ENCODE peak calls at places on chromosomes 1 and 21, in nine cellular contexts. L is H1, T is heart left ventricle, R is Peyer's patch, F is transverse colon, S is gastrocnemius medialis, X is body of pancreas, K is stomach, N is adrenal gland. C is an unnamed sample.

GRCh38 chr1:87644500-87645245 is 316.0 kb downstream of the LMO4 start:
- DNase-seq in L (no peak), T (no peak), R (no peak), F (no peak), S (no peak), X (no peak), K (no peak), N (no peak), C (no peak)

GRCh38 chr1:229272164-229273158 is 1.6 kb downstream of the RAB4A start:
- DNase-seq in L (no peak), T (no peak), R (no peak), F (no peak), S (no peak), X (no peak), K (no peak), N (no peak), C (no peak)

GRCh38 chr1:110440877-110441276 is 10.1 kb upstream of the PROK1 start:
- DNase-seq in L (no peak), T (peak; percentile 38), R (no peak), F (no peak), S (no peak), X (peak; percentile 30), K (no peak), N (peak; percentile 67), C (no peak)

GRCh38 chr1:201395936-201396335 is 3.2 kb downstream of the LAD1 start:
- DNase-seq in L (no peak), T (no peak), R (no peak), F (no peak), S (no peak), X (peak; percentile 39), K (no peak), N (no peak), C (no peak)

GRCh38 chr1:151843398-151843797 is 3.8 kb upstream of the C2CD4D start:
- DNase-seq in L (no peak), T (no peak), R (no peak), F (no peak), S (no peak), X (no peak), K (no peak), N (no peak), C (no peak)

GRCh38 chr1:241849345-241849695 is 1.3 kb downstream of the EXO1 start:
- DNase-seq in L (no peak), T (no peak), R (no peak), F (no peak), S (no peak), X (no peak), K (no peak), N (no peak), C (no peak)

GRCh38 chr1:183508694-183509093 is 36.4 kb downstream of the SMG7 start:
- DNase-seq in L (no peak), T (no peak), R (no peak), F (no peak), S (no peak), X (no peak), K (no peak), N (no peak), C (no peak)

GRCh38 chr1:155083865-155084721 is 5.5 kb downstream of the EFNA3 start:
- DNase-seq in L (no peak), T (no peak), R (peak; percentile 59), F (peak; percentile 72), S (no peak), X (peak; percentile 56), K (no peak), N (peak; percentile 62), C (peak; percentile 90)

GRCh38 chr21:15160136-15160535 is 95.3 kb upstream of the NRIP1 start:
- DNase-seq in L (no peak), T (no peak), R (no peak), F (no peak), S (no peak), X (peak; percentile 45), K (no peak), N (no peak), C (no peak)

GRCh38 chr1:100924212-100924611 is 28.3 kb downstream of the SLC30A7 start:
- DNase-seq in L (no peak), T (no peak), R (no peak), F (no peak), S (no peak), X (no peak), K (no peak), N (no peak), C (no peak)

GRCh38 chr1:181178241-181178640 is 89.7 kb downstream of the IER5 start:
- DNase-seq in L (no peak), T (no peak), R (no peak), F (no peak), S (no peak), X (no peak), K (no peak), N (no peak), C (no peak)

GRCh38 chr1:181179279-181179979 is 90.9 kb downstream of the IER5 start:
- DNase-seq in L (no peak), T (no peak), R (no peak), F (no peak), S (no peak), X (no peak), K (no peak), N (no peak), C (peak; percentile 31)

GRCh38 chr1:181181792-181182585 is 93.5 kb downstream of the IER5 start:
- DNase-seq in L (no peak), T (no peak), R (no peak), F (no peak), S (no peak), X (no peak), K (no peak), N (no peak), C (no peak)

GRCh38 chr1:181175955-181176354 is 87.5 kb downstream of the IER5 start:
- DNase-seq in L (peak; percentile 33), T (no peak), R (no peak), F (no peak), S (no peak), X (no peak), K (no peak), N (no peak), C (no peak)

DNA sequence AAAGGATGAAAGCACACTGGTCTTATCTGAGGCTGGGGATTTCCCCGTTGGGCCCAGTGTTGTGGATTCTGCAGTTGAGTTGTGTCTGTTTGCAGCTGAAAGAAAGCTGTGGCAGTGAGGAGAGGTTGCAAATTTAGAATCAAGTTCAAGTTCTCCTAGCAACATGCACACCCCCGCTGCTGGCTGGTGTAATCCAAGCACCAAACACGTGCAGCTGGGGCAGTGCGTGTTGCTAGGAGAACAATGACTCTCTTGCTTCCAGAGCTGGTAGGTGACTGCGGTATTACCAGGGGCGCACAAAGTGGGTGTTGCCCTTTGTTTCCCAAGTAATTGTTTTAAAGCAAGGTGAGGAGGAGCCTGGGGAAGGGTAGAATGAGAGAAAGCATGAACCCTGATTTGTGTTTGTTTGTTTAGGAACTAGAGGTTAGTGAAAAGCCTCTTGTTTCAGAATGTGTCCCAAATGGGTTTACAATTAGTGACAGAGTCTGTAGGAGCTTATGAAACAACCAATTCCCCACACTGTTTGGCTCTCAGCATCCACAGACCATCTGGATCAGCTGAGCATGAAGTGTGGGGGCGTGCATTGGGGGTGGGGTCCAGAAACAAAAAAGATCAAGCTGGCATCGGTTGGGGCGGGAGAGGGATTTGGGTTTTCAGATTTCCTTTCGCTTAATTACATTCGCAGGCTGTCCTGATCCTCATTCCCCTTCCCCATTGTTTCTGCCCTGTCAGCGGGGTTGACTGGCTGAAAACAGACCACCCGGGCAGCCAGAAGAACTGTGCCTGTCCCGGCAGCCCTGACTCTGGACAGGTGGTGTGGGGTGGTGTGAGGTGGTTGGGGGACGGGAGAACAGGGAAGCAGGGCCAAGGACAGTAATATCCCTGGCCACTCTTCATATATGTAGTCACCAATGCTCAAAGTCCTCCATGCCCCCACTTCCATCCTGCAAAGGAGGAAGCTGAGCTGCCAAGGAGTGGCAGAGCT is 91.8 kb downstream of the IER5 start:
- DNase-seq in L (peak; percentile 60), T (peak; percentile 87), R (no peak), F (no peak), S (peak; percentile 74), X (peak; percentile 53), K (no peak), N (peak; percentile 26), C (peak; percentile 72)
- TF ChIP-seq POLR2A in L (no peak), T (no peak), R (no peak), F (no peak), S (no peak), X (no peak), K (no peak), N (no peak), C (no peak)

GRCh38 chr1:19164274-19165015 is 45.6 kb downstream of the UBR4 start:
- DNase-seq in L (no peak), T (no peak), R (no peak), F (no peak), S (no peak), X (no peak), K (no peak), N (no peak), C (no peak)

GRCh38 chr1:19156676-19157075 is 53.4 kb downstream of the UBR4 start:
- DNase-seq in L (no peak), T (peak; percentile 56), R (no peak), F (peak; percentile 87), S (no peak), X (peak; percentile 17), K (peak; percentile 75), N (peak; percentile 46), C (no peak)

GRCh38 chr1:19157653-19158052 is 52.4 kb downstream of the UBR4 start:
- DNase-seq in L (no peak), T (no peak), R (no peak), F (no peak), S (no peak), X (no peak), K (no peak), N (no peak), C (no peak)

GRCh38 chr1:19163261-19163660 is 46.8 kb downstream of the UBR4 start:
- DNase-seq in L (no peak), T (no peak), R (no peak), F (no peak), S (no peak), X (no peak), K (no peak), N (peak; percentile 55), C (no peak)

GRCh38 chr1:19160831-19161230 is 49.2 kb downstream of the UBR4 start:
- DNase-seq in L (no peak), T (no peak), R (no peak), F (no peak), S (no peak), X (no peak), K (no peak), N (peak; percentile 20), C (no peak)
- H3K36me3 ChIP-seq in L (peaks cover 74% of the 10 kb centered on the region), T (peaks cover 100% of the 10 kb centered on the region), R (no peaks in the 10 kb centered on the region), F (no peaks in the 10 kb centered on the region), S (peaks cover 100% of the 10 kb centered on the region), X (peaks cover 31% of the 10 kb centered on the region), K (peaks cover 100% of the 10 kb centered on the region), N (peaks cover 100% of the 10 kb centered on the region), C (peaks cover 15% of the 10 kb centered on the region)

GRCh38 chr1:19372602-19373001 is 60.5 kb downstream of the SLC66A1 start:
- DNase-seq in L (no peak), T (no peak), R (no peak), F (no peak), S (no peak), X (no peak), K (no peak), N (no peak), C (no peak)
- H3K27ac ChIP-seq in L (no peak overlapping the region), T (no peak overlapping the region), R (no peak overlapping the region), F (no peak overlapping the region), S (no peak overlapping the region), X (no peak overlapping the region), K (peak overlapping the region; percentile 43), N (peak overlapping the region; percentile 77), C (peak overlapping the region; percentile 87)

DNA sequence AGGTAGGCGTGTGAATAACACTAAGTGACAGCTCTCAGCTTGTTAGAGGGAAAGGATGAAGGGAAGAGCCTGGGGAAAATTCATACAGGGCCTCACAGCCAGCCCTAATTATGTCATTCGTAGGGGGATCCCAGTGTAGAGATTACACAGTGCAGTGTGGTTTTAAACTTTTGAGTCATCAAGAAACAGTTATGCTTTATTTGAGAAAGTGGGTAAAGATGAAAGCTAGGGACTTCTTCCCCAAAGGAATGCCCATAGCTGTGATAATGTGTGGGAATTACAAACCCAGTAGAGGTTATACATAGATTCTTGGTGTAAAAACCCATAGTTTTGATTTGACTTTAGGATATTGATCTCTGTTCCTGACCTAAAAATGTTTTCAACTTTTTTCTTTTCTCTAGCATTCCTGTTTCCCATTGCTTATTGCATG is 1.9 kb downstream of the TTF2 start:
- DNase-seq in L (no peak), T (no peak), R (no peak), F (no peak), S (no peak), X (no peak), K (no peak), N (no peak), C (no peak)
- TF ChIP-seq POLR2A in L (no peak), T (no peak), R (no peak), F (no peak), S (no peak), X (no peak), K (no peak), N (no peak), C (no peak)